ENCODE peak calls at places on chromosomes 16 and 17, in seven cellular contexts. D, P, R, Z, L, S and X are unnamed samples.

GRCh38 chr17:79041041-79041570 is 17.1 kb downstream of the C1QTNF1 start:
- DNase-seq in D (no peak), P (no peak), R (no peak), Z (no peak), L (no peak), S (no peak), X (no peak)

GRCh38 chr17:43014020-43014615 is 7.5 kb downstream of the IFI35 start:
- DNase-seq in D (no peak), P (no peak), R (no peak), Z (no peak), L (no peak), S (no peak), X (no peak)

GRCh38 chr17:2056221-2057129 is 1.6 kb downstream of the HIC1 start:
- DNase-seq in D (no peak), P (peak), R (peak), Z (no peak), L (no peak), S (peak), X (peak)

GRCh38 chr17:78523939-78524655 is 53.1 kb downstream of the DNAH17 start:
- DNase-seq in D (no peak), P (no peak), R (no peak), Z (no peak), L (no peak), S (peak), X (no peak)

GRCh38 chr16:54936979-54937672 is 6.5 kb downstream of the IRX5 start:
- DNase-seq in D (no peak), P (peak), R (peak), Z (peak), L (no peak), S (peak), X (no peak)

GRCh38 chr17:48555183-48555615 is 10.3 kb upstream of the HOXB2 start:
- DNase-seq in D (peak), P (peak), R (peak), Z (no peak), L (no peak), S (peak), X (no peak)

GRCh38 chr17:48429638-48430586 is at the start of gene SKAP1:
- DNase-seq in D (no peak), P (no peak), R (no peak), Z (no peak), L (no peak), S (no peak), X (peak)

GRCh38 chr17:17206913-17207368 is 808 bp upstream of the PLD6 start:
- DNase-seq in D (no peak), P (no peak), R (peak), Z (no peak), L (no peak), S (no peak), X (no peak)

GRCh38 chr17:82302991-82303943 is 14.1 kb downstream of the CD7 start:
- DNase-seq in D (no peak), P (no peak), R (no peak), Z (no peak), L (no peak), S (no peak), X (no peak)

GRCh38 chr17:7502987-7503386 is 18.8 kb downstream of the POLR2A start:
- DNase-seq in D (no peak), P (no peak), R (peak), Z (no peak), L (no peak), S (no peak), X (no peak)

GRCh38 chr16:85187886-85188285 is 75.6 kb upstream of the CIBAR2 start:
- DNase-seq in D (no peak), P (no peak), R (no peak), Z (no peak), L (no peak), S (no peak), X (no peak)

GRCh38 chr16:87584271-87584670 is 18.0 kb upstream of the JPH3 start:
- DNase-seq in D (no peak), P (no peak), R (peak), Z (no peak), L (no peak), S (peak), X (no peak)

GRCh38 chr16:30649725-30650368 is 913 bp upstream of the PRR14 start:
- DNase-seq in D (no peak), P (no peak), R (no peak), Z (no peak), L (no peak), S (no peak), X (no peak)

GRCh38 chr17:56700919-56701420 is 107.5 kb downstream of the NOG start:
- DNase-seq in D (no peak), P (no peak), R (no peak), Z (no peak), L (no peak), S (no peak), X (no peak)

GRCh38 chr17:77011173-77012011 is 129.4 kb upstream of the SEC14L1 start:
- DNase-seq in D (peak), P (peak), R (peak), Z (peak), L (no peak), S (peak), X (no peak)

GRCh38 chr16:69932691-69933392 is 18.3 kb upstream of the CLEC18A start:
- DNase-seq in D (no peak), P (no peak), R (no peak), Z (no peak), L (no peak), S (no peak), X (no peak)

GRCh38 chr17:74859439-74860228 is at the start of gene GRIN2C:
- DNase-seq in D (no peak), P (peak), R (peak), Z (no peak), L (no peak), S (no peak), X (no peak)

GRCh38 chr17:71631483-71631882 is 489.3 kb upstream of the SOX9 start:
- DNase-seq in D (peak), P (peak), R (peak), Z (peak), L (no peak), S (peak), X (no peak)

GRCh38 chr16:11396241-11397048 is 51.2 kb downstream of the RMI2 start:
- DNase-seq in D (peak), P (peak), R (peak), Z (no peak), L (peak), S (peak), X (peak)